ENCODE peak calls at places on chromosome 4, in eight cellular contexts. One of them, this sample, is unnamed.

GRCh38 chr4:140012688-140013087 is 141.3 kb downstream of the MAML3 start:
- DNase-seq in endodermal cell: peak
- DNase-seq in upper lobe of left lung: no peak
- DNase-seq in non-pigmented ciliary epithelial cell: peak
- DNase-seq in glutamatergic neuron: no peak
- DNase-seq in ecto neural progenitor cell: peak
- DNase-seq in NCI-H1092 treated with DMSO at 0.1 percent for 48 hours: peak
- DNase-seq in EL: peak
- DNase-seq in this sample: peak

GRCh38 chr4:102139132-102139573 is 206.1 kb downstream of the SLC39A8 start:
- DNase-seq in EL: peak
- DNase-seq in endodermal cell: no peak
- DNase-seq in glutamatergic neuron: no peak
- DNase-seq in non-pigmented ciliary epithelial cell: peak
- DNase-seq in NCI-H1092 treated with DMSO at 0.1 percent for 48 hours: peak
- DNase-seq in upper lobe of left lung: no peak
- DNase-seq in ecto neural progenitor cell: no peak
- DNase-seq in this sample: no peak

GRCh38 chr4:77819409-77819835 is 254 bp upstream of the CNOT6L start:
- DNase-seq in upper lobe of left lung: no peak
- DNase-seq in EL: no peak
- DNase-seq in ecto neural progenitor cell: peak
- DNase-seq in non-pigmented ciliary epithelial cell: no peak
- DNase-seq in endodermal cell: no peak
- DNase-seq in NCI-H1092 treated with DMSO at 0.1 percent for 48 hours: no peak
- DNase-seq in glutamatergic neuron: peak
- DNase-seq in this sample: peak

GRCh38 chr4:81369898-81370297 is 101.8 kb downstream of the RASGEF1B start:
- DNase-seq in upper lobe of left lung: no peak
- DNase-seq in non-pigmented ciliary epithelial cell: no peak
- DNase-seq in NCI-H1092 treated with DMSO at 0.1 percent for 48 hours: no peak
- DNase-seq in EL: no peak
- DNase-seq in endodermal cell: no peak
- DNase-seq in glutamatergic neuron: no peak
- DNase-seq in ecto neural progenitor cell: no peak
- DNase-seq in this sample: no peak

GRCh38 chr4:138875886-138876608 is 139.5 kb upstream of the NOCT start:
- DNase-seq in NCI-H1092 treated with DMSO at 0.1 percent for 48 hours: no peak
- DNase-seq in ecto neural progenitor cell: no peak
- DNase-seq in endodermal cell: no peak
- DNase-seq in EL: peak
- DNase-seq in non-pigmented ciliary epithelial cell: peak
- DNase-seq in upper lobe of left lung: no peak
- DNase-seq in glutamatergic neuron: no peak
- DNase-seq in this sample: no peak

GRCh38 chr4:136495076-136495475 is 1037.2 kb downstream of the PCDH18 start:
- DNase-seq in ecto neural progenitor cell: no peak
- DNase-seq in upper lobe of left lung: no peak
- DNase-seq in EL: no peak
- DNase-seq in non-pigmented ciliary epithelial cell: no peak
- DNase-seq in endodermal cell: no peak
- DNase-seq in NCI-H1092 treated with DMSO at 0.1 percent for 48 hours: no peak
- DNase-seq in glutamatergic neuron: no peak
- DNase-seq in this sample: no peak

GRCh38 chr4:139740531-139741041 is 75.0 kb downstream of the MGST2 start:
- DNase-seq in upper lobe of left lung: no peak
- DNase-seq in glutamatergic neuron: no peak
- DNase-seq in endodermal cell: peak
- DNase-seq in ecto neural progenitor cell: no peak
- DNase-seq in NCI-H1092 treated with DMSO at 0.1 percent for 48 hours: peak
- DNase-seq in EL: peak
- DNase-seq in non-pigmented ciliary epithelial cell: peak
- DNase-seq in this sample: peak

GRCh38 chr4:187084696-187085095 is 361.0 kb upstream of the FAT1 start:
- DNase-seq in NCI-H1092 treated with DMSO at 0.1 percent for 48 hours: no peak
- DNase-seq in glutamatergic neuron: no peak
- DNase-seq in non-pigmented ciliary epithelial cell: no peak
- DNase-seq in endodermal cell: no peak
- DNase-seq in EL: no peak
- DNase-seq in upper lobe of left lung: no peak
- DNase-seq in ecto neural progenitor cell: no peak
- DNase-seq in this sample: no peak

GRCh38 chr4:99655315-99656081 is 2.1 kb downstream of the C4orf54 start:
- DNase-seq in non-pigmented ciliary epithelial cell: peak
- DNase-seq in ecto neural progenitor cell: no peak
- DNase-seq in endodermal cell: no peak
- DNase-seq in upper lobe of left lung: no peak
- DNase-seq in NCI-H1092 treated with DMSO at 0.1 percent for 48 hours: peak
- DNase-seq in glutamatergic neuron: no peak
- DNase-seq in EL: peak
- DNase-seq in this sample: peak